ENCODE peak calls at places on chromosomes 16 and 17, in eight cellular contexts. One of them, this sample, is unnamed.

GRCh38 chr17:38874505-38875419 is 4.9 kb downstream of the LASP1 start:
- DNase-seq in mesenchymal stem cell: no peak
- DNase-seq in psoas muscle: no peak
- DNase-seq in AG04449: no peak
- DNase-seq in NCI-H460: no peak
- DNase-seq in cardiac fibroblast: no peak
- DNase-seq in H9: peak
- DNase-seq in CD8-positive, alpha-beta memory T cell: no peak
- DNase-seq in this sample: no peak

GRCh38 chr17:63542942-63543821 is 7.1 kb upstream of the DCAF7 start:
- DNase-seq in mesenchymal stem cell: no peak
- DNase-seq in psoas muscle: no peak
- DNase-seq in AG04449: no peak
- DNase-seq in NCI-H460: no peak
- DNase-seq in cardiac fibroblast: no peak
- DNase-seq in H9: no peak
- DNase-seq in CD8-positive, alpha-beta memory T cell: no peak
- DNase-seq in this sample: no peak

GRCh38 chr17:4679652-4680051 is 24.3 kb downstream of the PELP1 start:
- DNase-seq in mesenchymal stem cell: peak
- DNase-seq in psoas muscle: no peak
- DNase-seq in AG04449: no peak
- DNase-seq in NCI-H460: no peak
- DNase-seq in cardiac fibroblast: peak
- DNase-seq in H9: no peak
- DNase-seq in CD8-positive, alpha-beta memory T cell: no peak
- DNase-seq in this sample: no peak

GRCh38 chr17:72390675-72391501 is 270.1 kb downstream of the SOX9 start:
- DNase-seq in mesenchymal stem cell: peak
- DNase-seq in psoas muscle: no peak
- DNase-seq in AG04449: no peak
- DNase-seq in NCI-H460: no peak
- DNase-seq in cardiac fibroblast: peak
- DNase-seq in H9: no peak
- DNase-seq in CD8-positive, alpha-beta memory T cell: no peak
- DNase-seq in this sample: no peak

GRCh38 chr17:76078859-76079576 is at the start of gene ZACN:
- DNase-seq in mesenchymal stem cell: no peak
- DNase-seq in psoas muscle: no peak
- DNase-seq in AG04449: no peak
- DNase-seq in NCI-H460: no peak
- DNase-seq in cardiac fibroblast: no peak
- DNase-seq in H9: peak
- DNase-seq in CD8-positive, alpha-beta memory T cell: no peak
- DNase-seq in this sample: no peak

GRCh38 chr17:8155341-8156173 is 3.4 kb upstream of the PER1 start:
- DNase-seq in mesenchymal stem cell: no peak
- DNase-seq in psoas muscle: no peak
- DNase-seq in AG04449: no peak
- DNase-seq in NCI-H460: no peak
- DNase-seq in cardiac fibroblast: peak
- DNase-seq in H9: no peak
- DNase-seq in CD8-positive, alpha-beta memory T cell: no peak
- DNase-seq in this sample: no peak

GRCh38 chr17:7833011-7833794 is 814 bp upstream of the KDM6B start:
- DNase-seq in mesenchymal stem cell: no peak
- DNase-seq in psoas muscle: no peak
- DNase-seq in AG04449: no peak
- DNase-seq in NCI-H460: no peak
- DNase-seq in cardiac fibroblast: no peak
- DNase-seq in H9: peak
- DNase-seq in CD8-positive, alpha-beta memory T cell: no peak
- DNase-seq in this sample: no peak

GRCh38 chr16:11692171-11692570 is 23.9 kb downstream of the SNN start:
- DNase-seq in mesenchymal stem cell: no peak
- DNase-seq in psoas muscle: no peak
- DNase-seq in AG04449: no peak
- DNase-seq in NCI-H460: no peak
- DNase-seq in cardiac fibroblast: no peak
- DNase-seq in H9: no peak
- DNase-seq in CD8-positive, alpha-beta memory T cell: no peak
- DNase-seq in this sample: no peak

This sample was measured in GM18507.